ENCODE peak calls at places on chromosomes 13 and 19, in six cellular contexts. L is tibial nerve, G is AG10803, K is dorsolateral prefrontal cortex, P is AG04449, B is hepatocyte. S is an unnamed sample.

GRCh38 chr19:53879145-53880037 is 2.6 kb upstream of the PRKCG start:
- DNase-seq in L (peak), G (peak), K (peak), P (no peak), B (peak), S (no peak)

GRCh38 chr13:86933676-86934075 is 737.5 kb upstream of the SLITRK5 start:
- DNase-seq in L (no peak), G (no peak), K (no peak), P (no peak), B (peak), S (no peak)

GRCh38 chr13:43516401-43516826 is 270.4 kb downstream of the ENOX1 start:
- DNase-seq in L (no peak), G (peak), K (no peak), P (peak), B (peak), S (peak)

GRCh38 chr19:6108721-6109633 is 1.3 kb downstream of the RFX2 start:
- DNase-seq in L (peak), G (peak), K (no peak), P (no peak), B (peak), S (no peak)

GRCh38 chr19:43353606-43354304 is at the start of gene CD177:
- DNase-seq in L (no peak), G (no peak), K (no peak), P (no peak), B (peak), S (no peak)

GRCh38 chr19:18416778-18417249 is 2.4 kb upstream of the SSBP4 start:
- DNase-seq in L (peak), G (peak), K (peak), P (no peak), B (peak), S (no peak)

GRCh38 chr13:112170823-112171569 is 104.0 kb downstream of the SOX1 start:
- DNase-seq in L (no peak), G (no peak), K (no peak), P (no peak), B (no peak), S (no peak)

GRCh38 chr13:109586509-109587346 is 199.7 kb downstream of the IRS2 start:
- DNase-seq in L (no peak), G (no peak), K (no peak), P (no peak), B (peak), S (no peak)

GRCh38 chr19:45866400-45867176 is 2.5 kb downstream of the FOXA3 start:
- DNase-seq in L (no peak), G (no peak), K (no peak), P (no peak), B (no peak), S (no peak)

GRCh38 chr19:19464339-19465098 is 50.8 kb downstream of the TSSK6 start:
- DNase-seq in L (no peak), G (peak), K (no peak), P (no peak), B (peak), S (no peak)

GRCh38 chr19:33488826-33489225 is 32.8 kb downstream of the PEPD start:
- DNase-seq in L (no peak), G (no peak), K (peak), P (no peak), B (no peak), S (no peak)

GRCh38 chr13:60158321-60158801 is 5.4 kb downstream of the DIAPH3 start:
- DNase-seq in L (no peak), G (peak), K (no peak), P (no peak), B (no peak), S (no peak)

GRCh38 chr13:80458546-80458945 is 117.6 kb upstream of the SPRY2 start:
- DNase-seq in L (no peak), G (no peak), K (no peak), P (no peak), B (no peak), S (no peak)

GRCh38 chr19:21221653-21222052 is 79.8 kb downstream of the ZNF431 start:
- DNase-seq in L (no peak), G (peak), K (no peak), P (no peak), B (no peak), S (no peak)

GRCh38 chr19:38386300-38386967 is 1.4 kb downstream of the GGN start:
- DNase-seq in L (no peak), G (no peak), K (no peak), P (no peak), B (peak), S (no peak)

GRCh38 chr13:106651442-106651841 is 83.5 kb upstream of the ARGLU1 start:
- DNase-seq in L (no peak), G (no peak), K (no peak), P (no peak), B (no peak), S (no peak)

GRCh38 chr19:6088677-6089063 is 21.6 kb downstream of the RFX2 start:
- DNase-seq in L (no peak), G (no peak), K (no peak), P (no peak), B (no peak), S (no peak)

GRCh38 chr13:42653694-42654093 is 79.7 kb downstream of the TNFSF11 start:
- DNase-seq in L (no peak), G (no peak), K (no peak), P (no peak), B (no peak), S (no peak)

GRCh38 chr19:37964109-37964508 is 57.1 kb downstream of the SIPA1L3 start:
- DNase-seq in L (no peak), G (peak), K (no peak), P (no peak), B (no peak), S (no peak)

GRCh38 chr13:44322928-44323327 is 50.7 kb upstream of the SERP2 start:
- DNase-seq in L (no peak), G (no peak), K (no peak), P (no peak), B (peak), S (no peak)

GRCh38 chr19:6161271-6161850 is 25.9 kb downstream of the ACSBG2 start:
- DNase-seq in L (no peak), G (no peak), K (no peak), P (no peak), B (peak), S (no peak)

GRCh38 chr19:10655457-10656312 is 1.5 kb downstream of the ILF3 start:
- DNase-seq in L (no peak), G (peak), K (no peak), P (no peak), B (peak), S (no peak)
- TF ChIP-seq CTCF in L (no peak), G (peak), K (no peak), P (no peak), B (no peak), S (peak)

GRCh38 chr19:55160986-55161365 is 3.4 kb upstream of the TNNI3 start:
- DNase-seq in L (no peak), G (no peak), K (no peak), P (no peak), B (no peak), S (no peak)
- TF ChIP-seq CTCF in L (no peak), G (no peak), K (no peak), P (no peak), B (no peak), S (no peak)

DNA sequence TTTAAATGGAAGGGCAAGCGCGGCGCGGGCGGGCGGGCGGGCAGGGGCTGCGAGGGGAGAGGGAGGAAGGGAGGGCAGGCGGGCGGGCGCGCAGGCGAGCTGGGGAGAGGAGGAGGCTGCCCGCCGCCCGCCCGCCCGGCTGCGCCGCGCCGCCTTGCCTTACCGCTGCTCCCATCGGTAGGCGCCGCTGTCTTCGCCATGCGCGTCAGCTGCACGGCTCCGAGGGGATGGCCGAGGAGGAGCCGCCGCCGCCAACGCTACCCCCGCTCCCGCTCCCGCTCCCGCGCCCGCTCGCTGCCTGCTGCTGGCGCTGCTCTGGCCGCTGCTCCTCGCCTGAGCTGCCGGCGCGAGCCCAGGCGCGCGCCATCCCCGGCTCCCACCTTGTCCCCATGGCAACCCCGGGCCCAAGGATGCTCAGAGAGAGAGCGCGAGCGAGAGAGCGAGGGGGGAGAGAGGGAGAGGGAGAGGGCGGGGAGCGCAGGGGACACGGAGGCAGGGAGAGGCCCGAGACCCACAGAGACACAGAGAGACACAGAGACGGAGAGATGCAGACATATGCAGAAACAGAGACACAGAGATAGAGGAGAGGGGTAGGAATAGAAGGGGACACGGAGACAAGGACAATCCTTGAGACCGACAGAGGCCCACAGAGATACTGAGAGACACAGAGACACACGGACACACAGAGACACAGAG is 40.3 kb downstream of the DEDD2 start:
- DNase-seq in L (peak), G (peak), K (peak), P (no peak), B (peak), S (no peak)
- TF ChIP-seq CTCF in L (peak), G (peak), K (peak), P (peak), B (peak), S (peak)

GRCh38 chr13:41426047-41426446 is 31.3 kb upstream of the RGCC start:
- DNase-seq in L (no peak), G (no peak), K (no peak), P (no peak), B (no peak), S (no peak)

GRCh38 chr13:41427700-41428099 is 29.6 kb upstream of the RGCC start:
- DNase-seq in L (no peak), G (no peak), K (no peak), P (no peak), B (no peak), S (no peak)

DNA sequence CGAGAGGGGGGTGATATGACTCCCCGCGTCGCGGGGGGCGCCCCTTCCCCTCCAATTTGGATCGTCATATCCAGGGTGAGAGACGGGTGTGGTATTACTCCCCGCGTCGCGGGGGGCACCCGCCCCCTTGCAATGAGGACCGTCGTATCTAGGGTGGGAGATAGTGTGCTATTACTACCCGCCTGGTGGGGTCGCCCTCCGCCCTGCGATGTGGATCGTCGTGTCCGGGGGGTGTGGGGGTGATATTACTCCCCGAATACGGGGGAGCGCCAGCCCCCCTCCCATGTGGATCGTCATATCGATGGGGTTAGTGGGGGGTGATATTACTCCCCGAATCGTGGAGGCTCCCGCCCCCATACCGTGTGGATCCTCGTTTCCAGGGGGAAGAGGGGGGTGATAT is 29.2 kb upstream of the RGCC start:
- DNase-seq in L (no peak), G (no peak), K (no peak), P (no peak), B (no peak), S (no peak)
- TF ChIP-seq CTCF in L (peak), G (peak), K (peak), P (no peak), B (no peak), S (peak)

GRCh38 chr13:96003304-96003703 is 49.9 kb downstream of the UGGT2 start:
- DNase-seq in L (no peak), G (no peak), K (no peak), P (no peak), B (peak), S (no peak)
- TF ChIP-seq CTCF in L (no peak), G (no peak), K (no peak), P (no peak), B (peak), S (no peak)

DNA sequence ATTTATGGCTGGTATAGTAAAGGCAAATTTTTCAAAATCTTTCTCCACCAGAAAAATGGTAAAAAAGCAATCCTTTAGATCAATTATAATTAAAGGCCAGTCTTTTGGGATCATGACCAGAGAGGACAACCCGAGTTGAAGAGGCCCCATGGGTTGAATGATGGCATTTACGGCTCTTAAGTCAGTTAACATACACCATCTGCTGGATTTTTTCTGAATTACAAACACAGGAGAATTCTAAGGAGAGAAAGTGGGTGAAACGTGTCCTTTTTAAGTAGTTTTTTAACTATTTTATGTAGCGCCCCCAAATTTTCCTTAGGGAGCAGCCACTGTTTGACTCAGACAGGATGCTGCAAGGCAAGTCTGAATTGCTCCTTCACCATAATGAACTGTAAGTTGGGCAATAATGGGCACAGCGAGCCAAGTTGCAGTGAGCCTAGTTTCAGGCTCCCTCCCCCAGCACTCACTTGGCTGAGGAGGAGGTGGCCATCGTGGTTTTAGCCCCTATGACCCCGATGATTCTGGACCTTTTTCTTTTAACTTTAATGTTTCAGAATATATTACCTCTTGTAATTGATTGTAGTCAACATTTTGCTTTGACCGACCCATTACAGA is 13.6 kb upstream of the ZNF611 start:
- DNase-seq in L (no peak), G (peak), K (no peak), P (no peak), B (peak), S (no peak)
- TF ChIP-seq CTCF in L (peak), G (peak), K (peak), P (no peak), B (peak), S (peak)

GRCh38 chr19:12872941-12873890 is 8.0 kb downstream of the DNASE2 start:
- DNase-seq in L (no peak), G (peak), K (no peak), P (no peak), B (peak), S (no peak)
- TF ChIP-seq CTCF in L (no peak), G (peak), K (no peak), P (no peak), B (no peak), S (no peak)

GRCh38 chr19:47225746-47226425 is 5.1 kb downstream of the BBC3 start:
- DNase-seq in L (peak), G (peak), K (peak), P (no peak), B (peak), S (no peak)
- TF ChIP-seq CTCF in L (peak), G (peak), K (peak), P (peak), B (peak), S (no peak)

DNA sequence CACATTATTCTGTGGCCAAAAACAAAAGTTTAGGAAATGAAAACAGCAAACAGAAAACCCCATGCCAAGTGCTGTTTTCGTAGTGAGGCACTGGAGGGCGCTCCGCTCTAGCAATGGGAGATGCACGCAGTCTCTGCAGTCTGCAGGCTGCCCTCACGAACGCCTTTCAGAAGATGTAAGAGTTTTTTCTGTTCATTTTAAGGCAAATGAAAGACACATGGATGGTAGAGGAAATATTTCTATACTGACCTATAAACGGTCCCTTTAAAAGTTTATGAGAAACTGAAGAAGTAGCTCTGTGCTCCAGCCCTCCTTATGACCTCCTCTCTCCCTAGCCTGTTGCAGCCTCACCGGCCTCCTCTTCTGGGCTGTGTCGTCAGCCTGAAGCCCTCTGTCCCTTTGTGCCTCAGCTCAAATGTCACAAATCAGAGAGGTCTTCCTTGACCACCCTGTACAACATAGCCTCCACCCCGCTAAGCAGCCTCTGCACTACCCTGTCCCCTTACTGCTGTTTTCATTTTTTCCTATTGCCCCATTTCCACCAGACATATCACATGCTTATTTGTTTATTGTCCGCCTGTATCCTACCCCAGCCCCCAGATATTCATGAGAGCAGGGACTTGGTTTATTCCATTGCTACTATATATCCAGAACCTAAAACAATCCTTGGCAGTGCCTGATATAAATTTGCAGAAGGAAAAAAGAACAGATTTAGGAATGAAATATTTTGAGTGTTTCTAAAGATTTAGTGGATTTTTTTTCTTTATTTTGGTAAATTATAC is 116.4 kb downstream of the TM9SF2 start:
- DNase-seq in L (peak), G (peak), K (peak), P (no peak), B (peak), S (peak)
- TF ChIP-seq CTCF in L (peak), G (peak), K (peak), P (peak), B (peak), S (peak)